ENCODE peak calls at places on chromosomes 13 and 19, in four cellular contexts. One of them, this sample, is unnamed.

GRCh38 chr13:78606471-78607408 is 3.4 kb upstream of the POU4F1 start:
- DNase-seq in fibroblast of the conjunctiva: no peak
- DNase-seq in IMR-90: no peak
- DNase-seq in ACHN: no peak
- DNase-seq in this sample: no peak

GRCh38 chr13:30892966-30893365 is 13.1 kb upstream of the MEDAG start:
- DNase-seq in fibroblast of the conjunctiva: no peak
- DNase-seq in IMR-90: peak; percentile 48
- DNase-seq in ACHN: peak; percentile 37
- DNase-seq in this sample: peak; percentile 23

GRCh38 chr19:41323430-41324125 is 13.6 kb downstream of the CCDC97 start:
- DNase-seq in fibroblast of the conjunctiva: peak; percentile 88
- DNase-seq in IMR-90: peak; percentile 98
- DNase-seq in ACHN: peak; percentile 79
- DNase-seq in this sample: no peak

GRCh38 chr19:46428278-46429141 is at the start of gene PNMA8C:
- DNase-seq in fibroblast of the conjunctiva: no peak
- DNase-seq in IMR-90: peak; percentile 63
- DNase-seq in ACHN: no peak
- DNase-seq in this sample: peak; percentile 42

GRCh38 chr13:61316647-61317046 is 99.0 kb downstream of the PCDH20 start:
- DNase-seq in fibroblast of the conjunctiva: no peak
- DNase-seq in IMR-90: no peak
- DNase-seq in ACHN: no peak
- DNase-seq in this sample: no peak

GRCh38 chr13:76019421-76020044 is 383.4 kb downstream of the LMO7 start:
- DNase-seq in fibroblast of the conjunctiva: no peak
- DNase-seq in IMR-90: no peak
- DNase-seq in ACHN: peak; percentile 7
- DNase-seq in this sample: no peak

GRCh38 chr19:49437231-49437630 is 4.1 kb downstream of the SLC17A7 start:
- DNase-seq in fibroblast of the conjunctiva: no peak
- DNase-seq in IMR-90: no peak
- DNase-seq in ACHN: no peak
- DNase-seq in this sample: no peak

GRCh38 chr13:44013666-44014291 is 134.1 kb downstream of the LACC1 start:
- DNase-seq in fibroblast of the conjunctiva: peak; percentile 22
- DNase-seq in IMR-90: peak; percentile 77
- DNase-seq in ACHN: no peak
- DNase-seq in this sample: no peak

GRCh38 chr19:1177322-1178114 is 3.5 kb upstream of the SBNO2 start:
- DNase-seq in fibroblast of the conjunctiva: peak; percentile 87
- DNase-seq in IMR-90: peak; percentile 97
- DNase-seq in ACHN: peak; percentile 97
- DNase-seq in this sample: no peak

GRCh38 chr19:40745402-40745780 is 4.9 kb downstream of the ACTMAP start:
- DNase-seq in fibroblast of the conjunctiva: peak; percentile 44
- DNase-seq in IMR-90: peak; percentile 63
- DNase-seq in ACHN: peak; percentile 60
- DNase-seq in this sample: no peak

GRCh38 chr19:40466219-40467006 is at the start of gene SPTBN4:
- DNase-seq in fibroblast of the conjunctiva: no peak
- DNase-seq in IMR-90: no peak
- DNase-seq in ACHN: no peak
- DNase-seq in this sample: peak; percentile 51

GRCh38 chr19:1811472-1811894 is 593 bp downstream of the ATP8B3 start:
- DNase-seq in fibroblast of the conjunctiva: peak; percentile 8
- DNase-seq in IMR-90: peak; percentile 67
- DNase-seq in ACHN: peak; percentile 76
- DNase-seq in this sample: peak; percentile 41

GRCh38 chr19:11578342-11579142 is 1.1 kb upstream of the ACP5 start:
- DNase-seq in fibroblast of the conjunctiva: no peak
- DNase-seq in IMR-90: no peak
- DNase-seq in ACHN: no peak
- DNase-seq in this sample: no peak

GRCh38 chr19:17292301-17293074 is 10.7 kb downstream of the ABHD8 start:
- DNase-seq in fibroblast of the conjunctiva: peak; percentile 83
- DNase-seq in IMR-90: peak; percentile 82
- DNase-seq in ACHN: peak; percentile 85
- DNase-seq in this sample: peak; percentile 78

GRCh38 chr13:20127263-20127562 is 33.6 kb downstream of the GJA3 start:
- DNase-seq in fibroblast of the conjunctiva: peak; percentile 26
- DNase-seq in IMR-90: no peak
- DNase-seq in ACHN: no peak
- DNase-seq in this sample: no peak

GRCh38 chr19:33125929-33126388 is 6.0 kb upstream of the WDR88 start:
- DNase-seq in fibroblast of the conjunctiva: peak; percentile 56
- DNase-seq in IMR-90: peak; percentile 69
- DNase-seq in ACHN: peak; percentile 58
- DNase-seq in this sample: no peak

GRCh38 chr19:6963259-6963852 is 57.9 kb downstream of the MBD3L2B start:
- DNase-seq in fibroblast of the conjunctiva: no peak
- DNase-seq in IMR-90: no peak
- DNase-seq in ACHN: no peak
- DNase-seq in this sample: no peak

GRCh38 chr19:38739440-38740251 is 4.6 kb downstream of the CAPN12 start:
- DNase-seq in fibroblast of the conjunctiva: no peak
- DNase-seq in IMR-90: no peak
- DNase-seq in ACHN: no peak
- DNase-seq in this sample: no peak

GRCh38 chr13:74090397-74090796 is 43.8 kb downstream of the KLF12 start:
- DNase-seq in fibroblast of the conjunctiva: no peak
- DNase-seq in IMR-90: peak; percentile 18
- DNase-seq in ACHN: no peak
- DNase-seq in this sample: no peak

GRCh38 chr13:43245374-43245964 is 222.1 kb downstream of the DNAJC15 start:
- DNase-seq in fibroblast of the conjunctiva: peak; percentile 39
- DNase-seq in IMR-90: peak; percentile 92
- DNase-seq in ACHN: no peak
- DNase-seq in this sample: no peak

GRCh38 chr19:38388310-38389100 is at the start of gene SPRED3:
- DNase-seq in fibroblast of the conjunctiva: no peak
- DNase-seq in IMR-90: peak; percentile 66
- DNase-seq in ACHN: peak; percentile 65
- DNase-seq in this sample: no peak

GRCh38 chr19:53455828-53456227 is 11.7 kb upstream of the ZNF813 start:
- DNase-seq in fibroblast of the conjunctiva: no peak
- DNase-seq in IMR-90: no peak
- DNase-seq in ACHN: no peak
- DNase-seq in this sample: no peak

GRCh38 chr13:110882972-110883371 is 31.9 kb downstream of the ANKRD10 start:
- DNase-seq in fibroblast of the conjunctiva: no peak
- DNase-seq in IMR-90: peak; percentile 77
- DNase-seq in ACHN: no peak
- DNase-seq in this sample: no peak

GRCh38 chr13:40490086-40490723 is 176.2 kb downstream of the FOXO1 start:
- DNase-seq in fibroblast of the conjunctiva: no peak
- DNase-seq in IMR-90: no peak
- DNase-seq in ACHN: no peak
- DNase-seq in this sample: no peak

GRCh38 chr13:57631607-57632275 is at the start of gene PCDH17:
- DNase-seq in fibroblast of the conjunctiva: no peak
- DNase-seq in IMR-90: no peak
- DNase-seq in ACHN: peak; percentile 16
- DNase-seq in this sample: no peak

GRCh38 chr13:111992911-111993310 is 74.0 kb upstream of the SOX1 start:
- DNase-seq in fibroblast of the conjunctiva: no peak
- DNase-seq in IMR-90: no peak
- DNase-seq in ACHN: no peak
- DNase-seq in this sample: no peak

GRCh38 chr13:40094056-40094455 is 438.6 kb downstream of the COG6 start:
- DNase-seq in fibroblast of the conjunctiva: no peak
- DNase-seq in IMR-90: no peak
- DNase-seq in ACHN: no peak
- DNase-seq in this sample: no peak

This sample was measured in stimulated activated CD4-positive, alpha-beta T cell treated with anti-CD3 and anti-CD28 coated beads, Interleukin-4, amount 100 ng/mL, for 48 hours.